ENCODE peak calls at places on chromosomes 6 and 20, in eight cellular contexts. One of them, this sample, is unnamed.

GRCh38 chr6:169425628-169426370 is 172.2 kb upstream of the THBS2 start:
- DNase-seq in GM12865: no peak
- DNase-seq in fibroblast of pulmonary artery: peak; percentile 33
- DNase-seq in heart left ventricle: no peak
- DNase-seq in fibroblast of mammary gland: no peak
- DNase-seq in bronchial epithelial cell: no peak
- DNase-seq in mucosa of descending colon: no peak
- DNase-seq in endodermal cell: no peak
- DNase-seq in this sample: no peak

GRCh38 chr6:108080010-108080780 is 5.7 kb upstream of the OSTM1 start:
- DNase-seq in heart left ventricle: no peak
- DNase-seq in mucosa of descending colon: no peak
- DNase-seq in bronchial epithelial cell: no peak
- DNase-seq in fibroblast of pulmonary artery: peak; percentile 63
- DNase-seq in fibroblast of mammary gland: peak; percentile 59
- DNase-seq in GM12865: no peak
- DNase-seq in endodermal cell: peak; percentile 80
- DNase-seq in this sample: peak; percentile 61

GRCh38 chr6:150546457-150546856 is 53.2 kb upstream of the PLEKHG1 start:
- DNase-seq in GM12865: no peak
- DNase-seq in endodermal cell: no peak
- DNase-seq in mucosa of descending colon: no peak
- DNase-seq in fibroblast of pulmonary artery: no peak
- DNase-seq in heart left ventricle: no peak
- DNase-seq in fibroblast of mammary gland: no peak
- DNase-seq in bronchial epithelial cell: no peak
- DNase-seq in this sample: no peak

GRCh38 chr6:152478377-152479010 is 158.7 kb downstream of the SYNE1 start:
- DNase-seq in GM12865: no peak
- DNase-seq in fibroblast of pulmonary artery: no peak
- DNase-seq in mucosa of descending colon: no peak
- DNase-seq in heart left ventricle: no peak
- DNase-seq in fibroblast of mammary gland: no peak
- DNase-seq in bronchial epithelial cell: no peak
- DNase-seq in endodermal cell: no peak
- DNase-seq in this sample: no peak

GRCh38 chr6:85015396-85015990 is 251.1 kb upstream of the TBX18 start:
- DNase-seq in endodermal cell: peak; percentile 92
- DNase-seq in fibroblast of pulmonary artery: peak; percentile 88
- DNase-seq in mucosa of descending colon: peak; percentile 30
- DNase-seq in GM12865: peak; percentile 45
- DNase-seq in heart left ventricle: peak; percentile 49
- DNase-seq in fibroblast of mammary gland: peak; percentile 67
- DNase-seq in bronchial epithelial cell: peak; percentile 46
- DNase-seq in this sample: peak; percentile 85

GRCh38 chr6:9131616-9132015 is 696.3 kb upstream of the SLC35B3 start:
- DNase-seq in endodermal cell: no peak
- DNase-seq in heart left ventricle: no peak
- DNase-seq in fibroblast of pulmonary artery: no peak
- DNase-seq in GM12865: peak; percentile 1
- DNase-seq in mucosa of descending colon: peak; percentile 30
- DNase-seq in fibroblast of mammary gland: no peak
- DNase-seq in bronchial epithelial cell: peak; percentile 42
- DNase-seq in this sample: no peak

GRCh38 chr6:150004101-150004782 is 21.1 kb downstream of the RAET1L start:
- DNase-seq in fibroblast of pulmonary artery: no peak
- DNase-seq in heart left ventricle: no peak
- DNase-seq in mucosa of descending colon: no peak
- DNase-seq in fibroblast of mammary gland: no peak
- DNase-seq in endodermal cell: no peak
- DNase-seq in bronchial epithelial cell: no peak
- DNase-seq in GM12865: peak; percentile 69
- DNase-seq in this sample: no peak

GRCh38 chr6:28004350-28005123 is 47.5 kb downstream of the OR2B6 start:
- DNase-seq in GM12865: no peak
- DNase-seq in mucosa of descending colon: no peak
- DNase-seq in fibroblast of pulmonary artery: no peak
- DNase-seq in fibroblast of mammary gland: no peak
- DNase-seq in heart left ventricle: no peak
- DNase-seq in bronchial epithelial cell: no peak
- DNase-seq in endodermal cell: no peak
- DNase-seq in this sample: no peak

GRCh38 chr6:125293587-125293986 is 8.2 kb downstream of the HDDC2 start:
- DNase-seq in endodermal cell: no peak
- DNase-seq in mucosa of descending colon: no peak
- DNase-seq in heart left ventricle: no peak
- DNase-seq in bronchial epithelial cell: no peak
- DNase-seq in fibroblast of mammary gland: no peak
- DNase-seq in fibroblast of pulmonary artery: no peak
- DNase-seq in GM12865: no peak
- DNase-seq in this sample: no peak

GRCh38 chr6:161917645-161918044 is 643.8 kb upstream of the AGPAT4 start:
- DNase-seq in bronchial epithelial cell: no peak
- DNase-seq in fibroblast of pulmonary artery: no peak
- DNase-seq in heart left ventricle: no peak
- DNase-seq in GM12865: no peak
- DNase-seq in fibroblast of mammary gland: peak; percentile 9
- DNase-seq in endodermal cell: no peak
- DNase-seq in mucosa of descending colon: no peak
- DNase-seq in this sample: no peak

GRCh38 chr6:12233693-12234551 is 56.2 kb upstream of the EDN1 start:
- DNase-seq in heart left ventricle: no peak
- DNase-seq in endodermal cell: peak; percentile 66
- DNase-seq in bronchial epithelial cell: peak; percentile 77
- DNase-seq in GM12865: peak; percentile 84
- DNase-seq in fibroblast of pulmonary artery: peak; percentile 87
- DNase-seq in mucosa of descending colon: no peak
- DNase-seq in fibroblast of mammary gland: peak; percentile 80
- DNase-seq in this sample: peak; percentile 87

GRCh38 chr20:44836596-44837120 is 26.3 kb upstream of the RIMS4 start:
- DNase-seq in GM12865: no peak
- DNase-seq in fibroblast of mammary gland: no peak
- DNase-seq in heart left ventricle: no peak
- DNase-seq in bronchial epithelial cell: no peak
- DNase-seq in endodermal cell: no peak
- DNase-seq in mucosa of descending colon: no peak
- DNase-seq in fibroblast of pulmonary artery: no peak
- DNase-seq in this sample: no peak

DNA sequence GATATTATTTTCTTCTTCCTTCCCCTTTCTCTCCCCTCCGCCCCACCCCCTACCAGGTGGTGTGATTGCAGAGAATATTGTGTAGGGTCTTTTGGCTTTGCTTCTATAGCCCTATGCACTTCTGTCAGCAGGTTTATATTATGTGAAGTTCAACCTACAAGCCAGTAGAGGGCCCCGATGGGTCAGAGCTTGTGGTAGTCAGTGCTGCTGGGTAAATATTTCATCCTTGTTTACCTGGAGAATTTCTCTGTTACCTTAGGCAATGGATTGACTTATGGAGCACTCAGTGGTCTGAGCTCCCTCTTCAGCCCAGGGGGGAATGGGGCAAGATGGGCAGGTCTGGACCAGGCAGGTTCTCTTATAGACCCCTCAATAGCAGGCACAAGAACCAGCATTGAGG is 720.9 kb downstream of the GRIK2 start:
- DNase-seq in endodermal cell: peak; percentile 61
- DNase-seq in mucosa of descending colon: no peak
- DNase-seq in GM12865: peak; percentile 14
- DNase-seq in heart left ventricle: no peak
- DNase-seq in fibroblast of mammary gland: no peak
- DNase-seq in fibroblast of pulmonary artery: no peak
- DNase-seq in bronchial epithelial cell: peak; percentile 15
- DNase-seq in this sample: no peak
- TF ChIP-seq CTCF in endodermal cell: peak; percentile 74
- TF ChIP-seq CTCF in mucosa of descending colon: no peak
- TF ChIP-seq CTCF in GM12865: peak; percentile 41
- TF ChIP-seq CTCF in heart left ventricle: no peak
- TF ChIP-seq CTCF in fibroblast of mammary gland: no peak
- TF ChIP-seq CTCF in fibroblast of pulmonary artery: no peak
- TF ChIP-seq CTCF in bronchial epithelial cell: peak; percentile 35
- TF ChIP-seq CTCF in this sample: no peak

DNA sequence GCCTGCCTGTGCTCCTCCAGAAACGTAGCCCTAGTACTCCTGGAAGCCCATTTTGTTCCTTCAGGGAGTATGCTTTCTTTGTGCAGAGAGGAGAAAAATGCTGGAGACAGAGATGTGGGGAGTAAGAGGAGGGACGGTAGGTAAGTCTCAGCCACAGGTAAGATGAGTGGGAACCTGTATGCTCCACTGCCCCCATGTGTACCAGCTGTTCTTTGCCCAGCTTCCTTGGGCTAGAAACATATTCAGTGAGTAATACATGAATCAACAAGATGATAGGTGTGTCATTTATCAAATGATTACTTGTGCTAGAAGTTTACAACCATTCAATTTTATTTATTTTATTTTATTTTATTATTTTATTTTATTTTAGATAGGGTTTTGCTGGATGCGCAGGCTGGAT is 13.6 kb upstream of the CEP85L start:
- DNase-seq in fibroblast of pulmonary artery: no peak
- DNase-seq in fibroblast of mammary gland: no peak
- DNase-seq in bronchial epithelial cell: peak; percentile 61
- DNase-seq in endodermal cell: no peak
- DNase-seq in GM12865: no peak
- DNase-seq in mucosa of descending colon: no peak
- DNase-seq in heart left ventricle: no peak
- DNase-seq in this sample: no peak
- H3K4me3 ChIP-seq in fibroblast of pulmonary artery: no peak overlapping the region
- H3K4me3 ChIP-seq in fibroblast of mammary gland: no peak overlapping the region
- H3K4me3 ChIP-seq in bronchial epithelial cell: no peak overlapping the region
- H3K4me3 ChIP-seq in endodermal cell: no peak overlapping the region
- H3K4me3 ChIP-seq in GM12865: peak overlapping the region; percentile 59
- H3K4me3 ChIP-seq in mucosa of descending colon: no peak overlapping the region
- H3K4me3 ChIP-seq in heart left ventricle: peak overlapping the region; percentile 3
- H3K4me3 ChIP-seq in this sample: no peak overlapping the region

GRCh38 chr6:55490871-55491270 is 88.1 kb downstream of the HMGCLL1 start:
- DNase-seq in GM12865: no peak
- DNase-seq in endodermal cell: no peak
- DNase-seq in mucosa of descending colon: no peak
- DNase-seq in fibroblast of pulmonary artery: peak; percentile 4
- DNase-seq in heart left ventricle: no peak
- DNase-seq in fibroblast of mammary gland: no peak
- DNase-seq in bronchial epithelial cell: no peak
- DNase-seq in this sample: no peak
- TF ChIP-seq CTCF in GM12865: no peak
- TF ChIP-seq CTCF in endodermal cell: no peak
- TF ChIP-seq CTCF in mucosa of descending colon: no peak
- TF ChIP-seq CTCF in fibroblast of pulmonary artery: no peak
- TF ChIP-seq CTCF in heart left ventricle: no peak
- TF ChIP-seq CTCF in fibroblast of mammary gland: no peak
- TF ChIP-seq CTCF in bronchial epithelial cell: no peak
- TF ChIP-seq CTCF in this sample: no peak

DNA sequence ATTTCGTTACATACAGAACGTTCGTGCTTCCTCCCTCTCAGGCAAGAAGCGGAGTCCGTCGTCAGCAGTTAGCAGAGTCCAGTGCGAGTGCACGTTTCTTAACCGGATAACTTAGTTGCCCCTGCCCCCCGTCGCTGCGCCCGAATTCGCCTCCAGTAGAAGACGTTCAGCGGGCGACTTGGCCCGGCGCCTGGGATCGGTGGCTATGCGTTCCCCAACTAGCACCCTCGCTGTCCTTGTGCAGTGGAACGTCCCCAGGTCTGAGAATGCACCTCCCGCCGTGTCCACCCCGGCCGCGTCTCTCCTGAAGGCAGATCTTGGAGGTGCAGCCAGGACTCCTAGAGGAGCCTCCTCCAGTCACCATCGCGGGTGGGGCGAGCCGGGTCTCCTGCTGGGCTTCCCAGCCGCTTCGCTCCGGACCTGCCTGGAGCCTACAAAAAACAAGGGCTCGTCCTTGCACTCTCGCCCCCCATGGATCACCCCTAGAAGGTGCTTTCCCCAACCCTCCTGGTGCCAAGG is 890 bp upstream of the PCSK2 start:
- DNase-seq in fibroblast of pulmonary artery: no peak
- DNase-seq in bronchial epithelial cell: no peak
- DNase-seq in endodermal cell: peak; percentile 75
- DNase-seq in GM12865: no peak
- DNase-seq in mucosa of descending colon: peak; percentile 21
- DNase-seq in heart left ventricle: no peak
- DNase-seq in fibroblast of mammary gland: no peak
- DNase-seq in this sample: no peak
- H3K4me3 ChIP-seq in fibroblast of pulmonary artery: peak overlapping the region; percentile 13
- H3K4me3 ChIP-seq in bronchial epithelial cell: no peak overlapping the region
- H3K4me3 ChIP-seq in endodermal cell: peak overlapping the region; percentile 90
- H3K4me3 ChIP-seq in GM12865: no peak overlapping the region
- H3K4me3 ChIP-seq in mucosa of descending colon: no peak overlapping the region
- H3K4me3 ChIP-seq in heart left ventricle: peak overlapping the region; percentile 33
- H3K4me3 ChIP-seq in fibroblast of mammary gland: peak overlapping the region; percentile 6
- H3K4me3 ChIP-seq in this sample: no peak overlapping the region

DNA sequence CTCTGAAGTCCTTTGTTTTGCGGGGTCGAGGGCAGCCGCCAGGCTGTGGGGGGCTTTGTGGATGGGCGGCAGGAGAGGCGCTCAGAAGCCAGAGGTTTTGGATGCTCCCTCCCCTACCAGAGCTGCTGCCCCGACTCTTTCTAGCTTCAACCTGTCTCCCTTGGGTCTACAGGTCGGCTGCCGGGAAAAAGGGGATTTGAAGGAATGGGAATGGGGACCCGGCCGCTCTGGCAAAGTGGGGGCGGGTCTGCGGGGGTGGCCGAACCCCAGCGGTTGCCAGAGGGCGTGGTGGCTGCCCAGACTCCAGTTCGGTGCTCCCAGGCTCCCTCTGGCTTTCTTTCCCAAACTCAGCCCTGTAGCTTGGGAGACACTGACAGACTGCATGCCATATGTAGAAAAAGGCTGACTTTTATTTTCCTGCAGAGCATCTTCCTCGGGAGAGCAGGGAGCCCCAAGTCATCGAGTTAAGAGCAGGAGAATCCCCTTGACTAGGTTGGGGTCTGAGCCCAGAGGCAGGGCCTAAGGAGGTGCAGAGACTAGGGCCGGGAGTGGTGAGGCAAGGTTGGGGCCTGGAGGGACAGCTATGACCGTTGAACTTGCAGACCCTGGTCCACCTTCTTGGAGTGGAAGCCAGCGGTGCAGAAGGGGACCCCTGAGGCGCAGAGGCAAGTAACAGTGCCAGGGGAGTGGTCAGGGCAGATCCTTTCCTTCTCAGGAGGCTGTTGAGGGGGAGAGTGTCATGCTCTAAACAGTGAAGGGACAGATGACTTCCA is 1.4 kb upstream of the PPP1R18 start:
- DNase-seq in fibroblast of pulmonary artery: peak; percentile 40
- DNase-seq in GM12865: peak; percentile 35
- DNase-seq in fibroblast of mammary gland: peak; percentile 64
- DNase-seq in bronchial epithelial cell: no peak
- DNase-seq in mucosa of descending colon: no peak
- DNase-seq in heart left ventricle: peak; percentile 69
- DNase-seq in endodermal cell: no peak
- DNase-seq in this sample: peak; percentile 51
- TF ChIP-seq CTCF in fibroblast of pulmonary artery: peak; percentile 28
- TF ChIP-seq CTCF in GM12865: no peak
- TF ChIP-seq CTCF in fibroblast of mammary gland: peak; percentile 22
- TF ChIP-seq CTCF in bronchial epithelial cell: no peak
- TF ChIP-seq CTCF in mucosa of descending colon: no peak
- TF ChIP-seq CTCF in heart left ventricle: peak; percentile 42
- TF ChIP-seq CTCF in endodermal cell: peak; percentile 11
- TF ChIP-seq CTCF in this sample: peak; percentile 39